ENCODE peak calls at places on chromosome X, in seven cellular contexts. J is PC-3, X is GM06990, W is nephron progenitor cell, N is A549, V is mucosa of descending colon, B is lower leg skin. M is an unnamed sample.

GRCh38 chrX:567891-568290 is 62.7 kb upstream of the SHOX start:
- DNase-seq in B (no peak), X (no peak), V (no peak), N (no peak), W (no peak), J (no peak), M (no peak)

GRCh38 chrX:69503835-69504625 is at the start of gene NALF2:
- DNase-seq in W (peak; percentile 83), B (no peak), N (peak; percentile 41), X (peak; percentile 33), J (peak; percentile 50), V (no peak), M (peak; percentile 72)

GRCh38 chrX:107738272-107738671 is 37.3 kb downstream of the TSC22D3 start:
- DNase-seq in X (no peak), J (no peak), W (no peak), B (no peak), V (no peak), N (no peak), M (no peak)

GRCh38 chrX:110851780-110852179 is 56.2 kb upstream of the CHRDL1 start:
- DNase-seq in N (peak; percentile 3), V (no peak), J (peak; percentile 19), W (no peak), X (no peak), B (no peak), M (no peak)

GRCh38 chrX:30935985-30936384 is 46.9 kb upstream of the TAB3 start:
- DNase-seq in N (peak; percentile 7), X (no peak), J (peak; percentile 36), V (no peak), W (peak; percentile 7), B (no peak), M (no peak)

GRCh38 chrX:13197961-13198761 is 121.7 kb downstream of the ATXN3L start:
- DNase-seq in B (no peak), N (no peak), J (peak; percentile 63), W (no peak), V (no peak), X (no peak), M (no peak)

GRCh38 chrX:30822719-30823118 is 66.3 kb downstream of the TAB3 start:
- DNase-seq in B (no peak), N (no peak), J (no peak), V (no peak), X (no peak), W (no peak), M (no peak)

GRCh38 chrX:118448273-118448783 is 47.3 kb upstream of the DOCK11 start:
- DNase-seq in B (no peak), V (no peak), W (no peak), J (no peak), N (no peak), X (no peak), M (no peak)

GRCh38 chrX:23403849-23404248 is 69.2 kb downstream of the PTCHD1 start:
- DNase-seq in B (no peak), J (peak; percentile 30), V (no peak), N (no peak), W (no peak), X (no peak), M (no peak)

GRCh38 chrX:65241059-65241721 is 264.9 kb upstream of the ZC4H2 start:
- DNase-seq in J (no peak), X (no peak), W (no peak), V (no peak), B (no peak), N (no peak), M (no peak)

GRCh38 chrX:30893206-30893605 is 4.2 kb upstream of the TAB3 start:
- DNase-seq in N (no peak), J (peak; percentile 87), W (no peak), V (no peak), B (no peak), X (no peak), M (no peak)

GRCh38 chrX:49884290-49884862 is 5.1 kb downstream of the USP27X start:
- DNase-seq in V (no peak), B (peak; percentile 92), X (peak; percentile 25), W (peak; percentile 60), N (peak; percentile 29), J (peak; percentile 62), M (peak; percentile 52)

GRCh38 chrX:110284159-110284558 is 33.7 kb downstream of the AMMECR1 start:
- DNase-seq in B (no peak), J (peak; percentile 83), X (no peak), N (peak; percentile 4), W (no peak), V (no peak), M (no peak)

GRCh38 chrX:133321441-133321840 is 93.8 kb downstream of the GPC4 start:
- DNase-seq in B (no peak), X (no peak), W (no peak), J (peak; percentile 10), V (no peak), N (no peak), M (no peak)

GRCh38 chrX:130376077-130376476 is 9.4 kb downstream of the GPR119 start:
- DNase-seq in J (no peak), B (no peak), X (no peak), W (no peak), V (no peak), N (no peak), M (no peak)

GRCh38 chrX:2228466-2228865 is 272.3 kb downstream of the DHRSX start:
- DNase-seq in N (no peak), B (no peak), V (no peak), W (no peak), X (no peak), J (no peak), M (no peak)

DNA sequence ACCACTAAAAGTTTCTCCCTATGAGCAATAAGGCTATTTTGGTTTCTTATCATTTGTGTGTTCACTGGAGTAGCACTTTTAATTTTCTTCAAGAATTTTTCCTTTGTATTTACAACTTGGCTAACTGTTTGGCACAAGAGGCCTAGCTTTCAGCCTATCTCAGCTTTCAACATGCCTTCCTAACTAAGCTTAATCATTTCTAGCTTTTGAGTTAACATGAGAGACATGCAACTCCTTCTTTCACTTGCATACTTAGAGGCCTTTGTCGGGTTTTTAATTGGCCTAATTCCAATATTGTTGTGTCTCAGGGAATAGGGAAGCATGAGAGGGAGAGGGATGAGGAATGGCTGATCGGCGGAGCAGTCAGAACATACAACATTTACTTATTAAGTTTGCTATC is 349.8 kb downstream of the OPHN1 start:
- DNase-seq in B (no peak), V (no peak), N (no peak), J (no peak), W (no peak), X (no peak), M (no peak)
- TF ChIP-seq CTCF in B (no peak), V (no peak), N (no peak), J (no peak), W (no peak), X (no peak), M (no peak)

GRCh38 chrX:131405497-131405896 is 116.4 kb upstream of the IGSF1 start:
- DNase-seq in X (no peak), V (no peak), W (no peak), N (no peak), B (no peak), J (peak; percentile 1), M (no peak)
- TF ChIP-seq CTCF in X (peak; percentile 16), V (no peak), W (peak; percentile 25), N (no peak), B (no peak), J (no peak), M (no peak)

DNA sequence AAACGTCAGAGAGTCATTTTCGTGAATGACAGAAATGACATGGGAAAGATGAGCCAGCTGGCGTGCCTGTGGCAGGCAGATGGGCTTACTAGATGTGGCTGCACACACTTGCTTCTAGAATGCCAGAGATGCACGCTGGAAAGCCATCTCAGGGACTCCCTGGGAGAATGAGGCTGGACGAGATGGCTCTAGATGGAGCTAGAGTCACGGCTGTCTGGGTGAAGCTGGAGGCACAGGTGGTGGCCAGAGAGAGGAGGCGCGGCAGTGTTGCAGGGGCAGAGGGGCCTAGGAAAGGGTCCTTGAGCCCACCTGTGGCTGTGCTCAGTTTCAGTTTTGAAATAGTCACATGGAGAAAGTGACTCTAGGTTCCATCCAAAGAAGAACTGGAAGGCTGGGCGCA is 26.0 kb downstream of the TKTL1 start:
- DNase-seq in B (no peak), J (no peak), W (no peak), N (no peak), V (peak; percentile 11), X (no peak), M (no peak)
- TF ChIP-seq CTCF in B (no peak), J (no peak), W (no peak), N (no peak), V (no peak), X (peak; percentile 47), M (no peak)

GRCh38 chrX:22171287-22172060 is 101.2 kb upstream of the CBLL2 start:
- DNase-seq in X (no peak), V (no peak), W (no peak), B (no peak), N (no peak), J (peak; percentile 19), M (no peak)
- TF ChIP-seq CTCF in X (no peak), V (no peak), W (no peak), B (no peak), N (no peak), J (no peak), M (no peak)